ENCODE peak calls at places on chromosome 1, in nine cellular contexts. A is IMR-90, O is GM13977, M is Calu3, I is right lobe of liver, S is GM12865, H is retinal pigment epithelial cell, W is HFFc6, N is GM23338. X is an unnamed sample.

GRCh38 chr1:109535971-109536491 is 3.6 kb upstream of the GPR61 start:
- DNase-seq in A (no peak), O (no peak), M (no peak), I (no peak), S (no peak), H (peak; percentile 39), W (no peak), N (no peak), X (no peak)

GRCh38 chr1:56322211-56322610 is 257.2 kb downstream of the PLPP3 start:
- DNase-seq in A (peak; percentile 19), O (no peak), M (no peak), I (no peak), S (no peak), H (no peak), W (no peak), N (peak; percentile 4), X (no peak)

GRCh38 chr1:16143566-16144324 is 12.1 kb downstream of the EPHA2 start:
- DNase-seq in A (no peak), O (no peak), M (peak; percentile 91), I (peak; percentile 93), S (no peak), H (no peak), W (peak; percentile 74), N (no peak), X (no peak)

GRCh38 chr1:153677718-153678518 is 570 bp upstream of the NPR1 start:
- DNase-seq in A (peak; percentile 45), O (peak; percentile 80), M (peak; percentile 66), I (peak; percentile 54), S (peak; percentile 70), H (no peak), W (no peak), N (peak; percentile 85), X (peak; percentile 64)

GRCh38 chr1:192809286-192810252 is 730 bp downstream of the RGS2 start:
- DNase-seq in A (peak; percentile 65), O (no peak), M (peak; percentile 26), I (no peak), S (peak; percentile 18), H (no peak), W (peak; percentile 59), N (peak; percentile 60), X (no peak)

GRCh38 chr1:228935198-228935663 is 200.0 kb downstream of the RHOU start:
- DNase-seq in A (no peak), O (no peak), M (no peak), I (no peak), S (no peak), H (no peak), W (no peak), N (no peak), X (no peak)

GRCh38 chr1:155954645-155955044 is 13.2 kb downstream of the RXFP4 start:
- DNase-seq in A (no peak), O (no peak), M (no peak), I (no peak), S (no peak), H (no peak), W (no peak), N (no peak), X (no peak)

GRCh38 chr1:31954607-31955283 is 16.6 kb upstream of the PTP4A2 start:
- DNase-seq in A (peak; percentile 99), O (peak; percentile 11), M (peak; percentile 85), I (peak; percentile 94), S (no peak), H (peak; percentile 96), W (peak; percentile 86), N (no peak), X (no peak)

GRCh38 chr1:1358433-1359201 is at the start of gene MXRA8:
- DNase-seq in A (peak; percentile 82), O (no peak), M (no peak), I (no peak), S (no peak), H (no peak), W (peak; percentile 76), N (peak; percentile 58), X (peak; percentile 54)

GRCh38 chr1:117825414-117825813 is 104.0 kb downstream of the GDAP2 start:
- DNase-seq in A (no peak), O (no peak), M (no peak), I (no peak), S (no peak), H (no peak), W (no peak), N (no peak), X (no peak)

GRCh38 chr1:99331083-99331482 is 66.8 kb downstream of the PLPPR4 start:
- DNase-seq in A (no peak), O (no peak), M (no peak), I (no peak), S (no peak), H (no peak), W (no peak), N (peak; percentile 4), X (no peak)

GRCh38 chr1:94552071-94552586 is 10.6 kb upstream of the F3 start:
- DNase-seq in A (peak; percentile 44), O (no peak), M (no peak), I (no peak), S (no peak), H (no peak), W (no peak), N (peak; percentile 16), X (no peak)

GRCh38 chr1:33718166-33718565 is 145.7 kb upstream of the HMGB4 start:
- DNase-seq in A (no peak), O (no peak), M (no peak), I (no peak), S (no peak), H (no peak), W (no peak), N (no peak), X (no peak)

GRCh38 chr1:238606457-238606856 is 715.7 kb upstream of the ZP4 start:
- DNase-seq in A (no peak), O (no peak), M (no peak), I (no peak), S (no peak), H (no peak), W (no peak), N (no peak), X (no peak)

GRCh38 chr1:27885114-27885528 is 12.8 kb downstream of the THEMIS2 start:
- DNase-seq in A (no peak), O (no peak), M (no peak), I (no peak), S (no peak), H (no peak), W (no peak), N (no peak), X (no peak)

GRCh38 chr1:235063068-235063765 is 65.4 kb downstream of the TOMM20 start:
- DNase-seq in A (no peak), O (no peak), M (no peak), I (no peak), S (no peak), H (no peak), W (no peak), N (no peak), X (no peak)

GRCh38 chr1:164132001-164132400 is 427.0 kb upstream of the PBX1 start:
- DNase-seq in A (no peak), O (no peak), M (no peak), I (no peak), S (no peak), H (no peak), W (no peak), N (no peak), X (no peak)
- TF ChIP-seq CTCF in A (no peak), O (no peak), M (no peak), I (no peak), S (no peak), H (no peak), W (no peak), N (no peak), X (no peak)

DNA sequence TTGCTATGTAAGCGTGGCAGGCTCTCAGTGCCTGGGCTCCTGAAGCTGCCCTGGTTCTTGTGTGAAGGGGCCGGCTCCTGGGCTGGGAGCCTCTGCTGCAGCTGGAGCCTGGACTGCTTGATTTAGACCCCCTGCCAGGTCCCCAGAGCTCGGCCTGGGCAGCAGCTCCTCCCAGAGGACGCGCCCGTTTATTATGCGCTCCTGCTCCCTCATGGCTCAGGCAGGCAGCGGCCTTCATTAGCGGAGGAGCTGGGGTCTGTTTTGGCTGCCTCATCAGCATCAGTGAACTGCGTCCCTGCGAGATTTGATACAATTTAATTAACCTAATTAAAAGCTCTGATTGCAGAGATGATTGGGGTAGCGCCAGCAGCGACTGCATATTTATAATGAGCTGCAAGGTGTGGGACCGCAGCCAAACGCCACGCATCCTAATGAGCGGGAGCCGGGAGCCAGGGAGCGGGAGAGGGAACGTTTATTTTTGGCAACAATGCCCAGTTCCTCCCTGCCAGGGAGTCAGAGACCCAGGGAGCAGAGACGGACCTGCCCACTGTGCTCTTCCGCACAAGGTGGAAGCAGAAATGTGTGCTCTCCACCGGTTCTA is 16.6 kb downstream of the UTP11 start:
- DNase-seq in A (no peak), O (peak; percentile 15), M (no peak), I (no peak), S (no peak), H (no peak), W (no peak), N (peak; percentile 88), X (no peak)
- TF ChIP-seq CTCF in A (no peak), O (no peak), M (no peak), I (no peak), S (no peak), H (peak; percentile 14), W (no peak), N (no peak), X (no peak)

DNA sequence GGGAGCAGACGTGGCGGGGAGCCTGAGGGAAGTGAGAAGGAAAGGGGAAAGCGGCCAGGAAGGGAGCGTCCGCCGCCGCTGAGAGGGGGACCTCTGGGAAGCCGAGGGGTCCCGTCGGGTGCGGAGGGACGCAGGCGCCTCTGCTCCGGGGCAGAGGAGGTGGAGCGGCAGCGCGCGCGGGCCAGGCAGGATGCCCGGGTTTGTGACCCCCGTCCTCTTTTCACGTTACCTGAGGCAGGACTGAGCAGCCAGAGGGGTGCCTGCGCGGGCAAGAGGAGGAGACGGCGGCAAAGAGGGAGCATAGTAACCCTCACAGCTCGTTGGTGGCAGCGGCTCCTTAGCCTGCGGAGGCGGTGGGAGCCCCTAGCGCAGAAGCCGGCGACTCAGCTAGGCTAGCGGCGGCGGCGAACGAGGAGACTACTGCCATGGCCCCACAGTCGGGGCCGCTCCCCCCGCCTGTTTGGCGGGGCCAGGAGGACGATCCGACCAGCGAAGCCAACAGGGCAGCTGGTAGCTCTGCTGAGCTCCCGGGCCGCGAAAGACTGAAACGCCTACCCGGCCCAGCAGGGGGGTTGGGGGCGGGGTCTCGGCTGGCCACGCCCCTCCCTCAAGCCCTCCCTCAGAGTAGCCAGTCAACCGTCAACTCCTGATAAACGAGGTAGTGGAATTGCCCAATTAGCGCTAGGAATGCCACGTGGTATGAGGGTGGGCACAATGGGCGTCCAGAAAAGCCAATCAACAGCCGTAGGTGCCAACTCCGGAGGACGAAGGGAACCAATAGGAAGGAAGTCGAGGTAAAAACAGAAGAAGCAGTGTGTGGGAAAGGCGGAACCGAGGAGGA is at the start of gene TESK2:
- DNase-seq in A (peak; percentile 99), O (peak; percentile 95), M (peak; percentile 98), I (peak; percentile 99), S (peak; percentile 100), H (peak; percentile 99), W (peak; percentile 99), N (peak; percentile 100), X (peak; percentile 85)
- TF ChIP-seq CTCF in A (peak; percentile 14), O (no peak), M (no peak), I (no peak), S (no peak), H (no peak), W (peak; percentile 19), N (no peak), X (no peak)

DNA sequence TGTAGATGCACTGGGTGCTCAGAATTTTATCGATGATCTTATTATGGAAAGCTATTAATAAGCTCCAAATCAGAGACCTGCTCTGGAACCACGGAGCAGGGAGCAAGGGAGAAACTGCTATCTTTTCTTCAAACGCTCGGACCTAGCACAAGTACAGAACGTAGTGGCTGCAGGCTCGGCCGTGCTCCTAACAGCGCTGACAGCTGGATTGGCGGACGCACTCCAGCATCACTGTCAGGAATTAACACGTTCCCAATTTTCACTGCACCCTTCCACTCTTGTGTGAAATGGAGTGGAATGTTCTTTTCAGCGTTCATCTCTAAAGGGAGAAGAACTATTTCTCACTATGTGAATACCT is 107.0 kb downstream of the ZNF281 start:
- DNase-seq in A (no peak), O (no peak), M (no peak), I (peak; percentile 63), S (no peak), H (no peak), W (no peak), N (peak; percentile 50), X (no peak)
- TF ChIP-seq CTCF in A (no peak), O (no peak), M (no peak), I (peak; percentile 32), S (no peak), H (no peak), W (peak; percentile 13), N (peak; percentile 20), X (no peak)